ENCODE peak calls at places on chromosomes 4 and X, in seven cellular contexts. K is cardiac fibroblast, A is GM23338, M is fibroblast of the aortic adventitia, P is endothelial cell, Q is LNCaP clone FGC, R is esophagus squamous epithelium. G is an unnamed sample.

GRCh38 chrX:30920271-30920670 is 31.2 kb upstream of the TAB3 start:
- DNase-seq in R (no peak), K (no peak), A (no peak), Q (no peak), P (no peak), M (no peak), G (no peak)

GRCh38 chr4:102696763-102697162 is 64.0 kb downstream of the MANBA start:
- DNase-seq in M (peak; percentile 67), K (peak; percentile 57), A (no peak), Q (no peak), P (no peak), R (no peak), G (no peak)

GRCh38 chrX:25156323-25156722 is 140.6 kb upstream of the ARX start:
- DNase-seq in M (no peak), P (no peak), A (no peak), K (no peak), R (no peak), Q (no peak), G (no peak)

GRCh38 chr4:79147251-79147650 is 178.6 kb downstream of the NAA11 start:
- DNase-seq in P (no peak), M (no peak), A (no peak), R (no peak), Q (no peak), K (no peak), G (no peak)

GRCh38 chr4:56468097-56468422 is 643 bp downstream of the SRP72 start:
- DNase-seq in Q (peak; percentile 46), K (peak; percentile 38), M (no peak), A (no peak), P (peak; percentile 29), R (no peak), G (no peak)

GRCh38 chrX:17535229-17535628 is 160.2 kb downstream of the NHS start:
- DNase-seq in K (peak; percentile 55), P (peak; percentile 25), M (peak; percentile 40), R (no peak), Q (no peak), A (peak; percentile 74), G (no peak)

GRCh38 chr4:125796138-125796537 is 481.4 kb downstream of the FAT4 start:
- DNase-seq in Q (no peak), R (no peak), P (no peak), K (no peak), M (no peak), A (no peak), G (no peak)

GRCh38 chr4:171340282-171340681 is 472.9 kb upstream of the GALNTL6 start:
- DNase-seq in M (no peak), K (no peak), R (no peak), A (no peak), P (no peak), Q (no peak), G (no peak)

GRCh38 chrX:48934581-48935331 is 15.9 kb upstream of the PIM2 start:
- DNase-seq in R (no peak), Q (no peak), P (no peak), M (no peak), K (no peak), A (no peak), G (no peak)

GRCh38 chr4:40564004-40564403 is 65.7 kb downstream of the RBM47 start:
- DNase-seq in K (no peak), R (no peak), P (no peak), A (no peak), Q (no peak), M (no peak), G (no peak)

GRCh38 chr4:138190452-138190858 is 51.7 kb downstream of the SLC7A11 start:
- DNase-seq in Q (no peak), A (no peak), M (no peak), K (peak; percentile 11), P (no peak), R (no peak), G (no peak)

GRCh38 chr4:139599594-139600374 is 43.8 kb upstream of the SETD7 start:
- DNase-seq in R (no peak), K (no peak), P (no peak), M (peak; percentile 37), Q (no peak), A (no peak), G (no peak)

GRCh38 chr4:115851918-115852766 is 738.7 kb upstream of the NDST4 start:
- DNase-seq in Q (peak; percentile 36), M (no peak), A (peak; percentile 90), R (no peak), P (peak; percentile 67), K (peak; percentile 8), G (peak; percentile 47)

GRCh38 chrX:47232197-47232802 is 509 bp upstream of the USP11 start:
- DNase-seq in P (no peak), R (no peak), M (no peak), Q (no peak), A (no peak), K (no peak), G (no peak)

GRCh38 chrX:66872771-66873170 is 233.9 kb upstream of the EDA2R start:
- DNase-seq in K (no peak), P (no peak), A (no peak), M (no peak), R (no peak), Q (no peak), G (no peak)

GRCh38 chr4:1241936-1242505 is 6.9 kb downstream of the CTBP1 start:
- DNase-seq in P (no peak), M (no peak), K (no peak), A (no peak), Q (no peak), R (no peak), G (no peak)

GRCh38 chr4:1242506-1243450 is 6.2 kb downstream of the CTBP1 start:
- DNase-seq in M (no peak), R (no peak), A (no peak), Q (no peak), K (no peak), P (no peak), G (peak; percentile 7)

GRCh38 chr4:1244081-1244977 is 4.6 kb downstream of the CTBP1 start:
- DNase-seq in P (no peak), Q (no peak), M (no peak), K (no peak), A (no peak), R (no peak), G (peak; percentile 7)

GRCh38 chr4:1244978-1245471 is 3.9 kb downstream of the CTBP1 start:
- DNase-seq in Q (no peak), M (no peak), R (no peak), P (no peak), K (no peak), A (no peak), G (peak; percentile 9)

DNA sequence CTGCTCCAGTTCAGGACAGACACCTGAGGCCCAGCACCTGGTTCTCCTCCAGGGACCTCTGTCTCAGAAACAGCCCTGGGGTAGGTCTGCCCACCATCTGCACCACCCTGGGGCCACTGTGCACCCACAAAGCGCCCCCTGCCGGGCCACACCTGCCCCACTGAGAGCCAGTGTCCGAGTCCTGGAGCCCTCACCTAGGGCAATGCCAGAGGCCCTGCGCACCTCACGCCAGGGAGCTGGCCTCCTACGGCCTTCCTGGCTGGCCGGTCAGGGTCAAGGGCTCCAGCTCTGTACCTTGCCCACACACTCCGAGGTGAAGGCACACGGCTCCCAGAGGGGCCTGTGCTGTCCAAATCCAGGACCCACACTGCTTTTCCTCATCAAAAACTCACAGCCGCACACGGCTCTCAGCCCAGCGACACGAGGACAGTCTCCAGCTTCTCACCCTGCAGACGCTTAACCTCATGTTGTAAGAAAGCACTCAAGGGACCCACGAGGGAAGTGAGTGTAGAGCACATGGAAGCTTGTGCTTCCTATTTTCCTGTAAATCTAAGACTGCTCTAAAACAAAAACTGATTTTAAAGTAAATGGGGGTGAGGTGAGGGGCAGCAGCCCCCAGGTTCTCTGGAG is 5.4 kb downstream of the CTBP1 start:
- DNase-seq in A (no peak), R (no peak), Q (no peak), P (no peak), K (no peak), M (no peak), G (peak; percentile 8)
- TF ChIP-seq CTCF in A (peak; percentile 12), R (no peak), Q (no peak), P (no peak), K (peak; percentile 10), M (no peak), G (no peak)

GRCh38 chrX:32678487-32678886 is 532.9 kb downstream of the DMD start:
- DNase-seq in K (no peak), M (no peak), Q (no peak), A (no peak), R (no peak), P (no peak), G (no peak)

GRCh38 chrX:32673193-32673592 is 538.2 kb downstream of the DMD start:
- DNase-seq in R (no peak), K (peak; percentile 8), P (no peak), A (peak; percentile 37), Q (no peak), M (no peak), G (no peak)
- TF ChIP-seq CTCF in R (no peak), K (peak; percentile 15), P (no peak), A (no peak), Q (peak; percentile 18), M (no peak), G (peak; percentile 53)

GRCh38 chr4:109826719-109827118 is 1.1 kb upstream of the RRH start:
- DNase-seq in R (no peak), M (peak; percentile 53), Q (no peak), A (peak; percentile 27), P (no peak), K (peak; percentile 55), G (no peak)
- TF ChIP-seq CTCF in R (peak; percentile 46), M (peak; percentile 60), Q (peak; percentile 41), A (no peak), P (peak; percentile 69), K (peak; percentile 49), G (peak; percentile 65)

DNA sequence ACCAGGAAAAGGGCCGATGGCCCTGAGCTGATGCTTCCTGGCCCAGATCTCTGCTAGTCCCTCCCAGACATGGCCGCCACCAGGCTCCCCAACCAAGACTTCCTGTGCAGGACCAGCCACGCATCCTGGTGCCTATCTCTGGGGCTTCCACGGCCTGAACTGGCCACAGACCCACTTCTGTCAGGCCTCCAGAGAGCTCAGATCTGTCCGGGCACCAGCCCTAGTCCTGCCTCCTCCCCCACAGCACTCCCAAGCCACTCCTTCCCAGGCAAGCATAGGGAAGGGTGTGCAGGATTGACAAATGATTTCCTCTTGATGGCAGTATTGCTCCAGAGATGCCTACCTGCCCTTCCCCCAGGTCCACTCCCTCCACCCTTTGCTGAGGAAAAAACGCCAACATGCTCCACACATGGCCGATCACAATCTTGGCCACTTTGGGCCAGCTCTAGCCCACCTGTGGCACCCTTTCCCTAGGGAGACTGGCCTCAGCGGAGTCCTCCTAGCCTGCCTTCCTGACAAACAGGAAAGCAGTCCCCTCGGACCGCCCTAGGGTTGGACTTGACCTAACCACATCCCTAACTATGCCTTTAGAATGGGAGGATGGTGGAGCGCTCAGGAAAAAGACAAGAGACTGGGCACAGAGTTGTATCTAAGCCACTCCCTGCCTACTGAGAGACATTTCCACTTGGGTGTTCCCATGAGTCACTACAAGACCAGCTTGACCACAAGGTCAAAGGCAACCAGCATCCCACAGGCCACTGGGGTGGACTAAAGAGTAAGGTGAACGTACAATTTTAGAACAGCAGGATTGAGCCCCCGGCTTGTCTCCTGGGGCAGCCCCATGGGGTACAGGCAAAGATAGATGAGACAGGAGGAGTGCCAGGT is 277.5 kb upstream of the AGTR2 start:
- DNase-seq in M (peak; percentile 86), R (no peak), P (no peak), A (peak; percentile 38), K (peak; percentile 24), Q (peak; percentile 77), G (no peak)
- TF ChIP-seq CTCF in M (peak; percentile 37), R (peak; percentile 38), P (no peak), A (peak; percentile 59), K (no peak), Q (peak; percentile 76), G (peak; percentile 28)

G was measured in progenitor cell of endocrine pancreas.